ENCODE peak calls at places on chromosome 14, in five cellular contexts. W, G, U, E and R are unnamed samples.

GRCh38 chr14:93036652-93037341 is 78.9 kb downstream of the ITPK1 start:
- DNase-seq in G (no peak), W (peak; percentile 89), E (no peak), U (no peak), R (peak; percentile 83)

GRCh38 chr14:74941676-74942097 is 13.7 kb downstream of the PGF start:
- DNase-seq in G (no peak), W (peak; percentile 33), U (no peak), E (no peak), R (peak; percentile 54)

GRCh38 chr14:105358943-105359342 is 39.4 kb upstream of the TEX22 start:
- DNase-seq in U (no peak), W (no peak), E (no peak), G (no peak), R (no peak)

GRCh38 chr14:94048676-94049624 is 22.8 kb downstream of the OTUB2 start:
- DNase-seq in W (no peak), U (no peak), E (peak; percentile 84), G (no peak), R (no peak)

GRCh38 chr14:69715725-69716482 is 51.0 kb upstream of the SRSF5 start:
- DNase-seq in G (peak; percentile 65), E (peak; percentile 87), U (no peak), W (peak; percentile 98), R (peak; percentile 98)

GRCh38 chr14:91190853-91191252 is 53.7 kb downstream of the GPR68 start:
- DNase-seq in G (no peak), E (no peak), W (no peak), U (no peak), R (no peak)

GRCh38 chr14:88476375-88476774 is 78.4 kb downstream of the PTPN21 start:
- DNase-seq in G (no peak), W (no peak), U (no peak), E (no peak), R (no peak)

GRCh38 chr14:68784298-68784910 is 8.5 kb downstream of the ZFP36L1 start:
- DNase-seq in G (peak; percentile 91), W (peak; percentile 49), E (no peak), U (no peak), R (peak; percentile 83)

GRCh38 chr14:22552001-22552826 is 36.8 kb downstream of the DAD1 start:
- DNase-seq in W (no peak), E (no peak), U (no peak), G (no peak), R (no peak)

GRCh38 chr14:63922696-63923421 is 70.1 kb downstream of the SYNE2 start:
- DNase-seq in E (no peak), U (no peak), G (peak; percentile 73), W (peak; percentile 95), R (peak; percentile 95)

GRCh38 chr14:68666899-68667298 is 126.0 kb downstream of the ZFP36L1 start:
- DNase-seq in G (no peak), W (no peak), E (no peak), U (no peak), R (no peak)

GRCh38 chr14:93906341-93907329 is 20.5 kb upstream of the FAM181A start:
- DNase-seq in W (peak; percentile 24), U (peak; percentile 13), G (peak; percentile 69), E (peak; percentile 81), R (peak; percentile 31)

DNA sequence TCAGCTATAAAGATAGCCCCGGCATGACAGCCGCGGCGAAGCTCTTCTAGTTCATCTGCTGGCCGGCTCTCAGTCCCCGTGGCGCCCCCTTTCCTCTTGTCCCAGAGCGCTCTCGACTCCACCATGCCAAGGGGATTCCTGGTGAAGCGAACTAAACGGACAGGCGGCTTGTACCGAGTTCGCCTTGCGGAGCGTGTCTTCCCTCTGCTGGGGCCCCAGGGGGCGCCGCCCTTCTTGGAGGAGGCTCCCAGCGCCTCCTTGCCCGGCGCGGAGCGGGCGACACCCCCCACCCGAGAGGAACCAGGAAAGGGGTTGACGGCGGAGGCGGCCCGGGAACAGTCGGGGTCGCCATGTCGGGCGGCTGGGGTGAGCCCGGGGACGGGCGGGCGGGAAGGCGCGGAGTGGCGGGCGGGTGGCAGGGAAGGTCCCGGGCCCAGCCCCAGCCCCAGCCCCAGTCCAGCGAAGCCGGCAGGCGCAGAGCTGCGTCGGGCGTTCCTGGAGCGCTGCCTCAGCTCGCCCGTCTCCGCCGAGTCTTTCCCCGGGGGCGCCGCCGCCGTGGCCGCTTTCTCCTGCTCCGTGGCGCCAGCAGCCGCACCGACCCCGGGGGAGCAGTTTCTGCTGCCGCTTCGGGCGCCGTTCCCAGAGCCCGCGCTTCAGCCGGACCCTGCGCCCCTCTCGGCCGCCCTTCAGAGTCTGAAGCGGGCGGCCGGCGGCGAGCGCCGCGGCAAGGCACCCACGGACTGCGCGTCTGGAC is at the start of gene INSM2:
- DNase-seq in G (no peak), W (peak; percentile 21), E (no peak), U (no peak), R (no peak)
- TF ChIP-seq CTCF in G (no peak), W (no peak), E (peak; percentile 41), U (peak; percentile 13), R (no peak)

DNA sequence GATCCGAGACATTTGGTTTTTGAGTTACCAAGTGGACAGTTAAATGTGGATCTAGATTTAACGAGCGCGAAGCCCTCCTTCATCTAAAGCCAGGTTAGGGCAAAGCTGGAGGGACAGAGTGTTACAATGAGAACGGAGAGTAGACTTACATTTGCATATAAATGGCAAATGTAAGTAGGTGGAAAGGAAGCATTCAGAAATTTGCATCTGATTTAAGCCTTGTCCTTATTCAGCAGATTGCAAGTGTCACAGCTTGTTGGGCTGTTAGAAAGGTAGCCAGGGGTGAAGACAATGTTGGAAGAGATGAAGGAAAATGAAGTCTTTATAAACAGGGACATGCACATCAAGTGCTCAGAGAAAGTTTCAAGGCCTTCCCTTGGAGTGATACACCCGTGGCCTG is 806.2 kb downstream of the GALC start:
- DNase-seq in G (no peak), U (no peak), W (no peak), E (no peak), R (no peak)
- H3K4me3 ChIP-seq in G (no peak overlapping the region), U (no peak overlapping the region), W (no peak overlapping the region), E (no peak overlapping the region), R (no peak overlapping the region)

GRCh38 chr14:26008290-26008689 is 589.5 kb downstream of the NOVA1 start:
- DNase-seq in G (no peak), E (no peak), W (peak; percentile 36), U (no peak), R (no peak)
- TF ChIP-seq CTCF in G (no peak), E (peak; percentile 4), W (peak; percentile 40), U (peak; percentile 13), R (peak; percentile 8)

GRCh38 chr14:38209572-38210159 is 2.0 kb downstream of the SSTR1 start:
- DNase-seq in G (no peak), U (no peak), W (peak; percentile 22), E (no peak), R (no peak)
- H3K4me3 ChIP-seq in G (peak overlapping the region; percentile 52), U (no peak overlapping the region), W (peak overlapping the region; percentile 63), E (peak overlapping the region; percentile 28), R (peak overlapping the region; percentile 41)

GRCh38 chr14:95725685-95726336 is 11.9 kb upstream of the TCL1A start:
- DNase-seq in U (no peak), W (no peak), E (no peak), G (no peak), R (no peak)

GRCh38 chr14:95727084-95727700 is 13.3 kb upstream of the TCL1A start:
- DNase-seq in G (no peak), U (no peak), E (no peak), W (no peak), R (no peak)

GRCh38 chr14:95722525-95723190 is 8.7 kb upstream of the TCL1A start:
- DNase-seq in G (no peak), W (no peak), E (no peak), U (no peak), R (no peak)
- TF ChIP-seq CTCF in G (no peak), W (no peak), E (no peak), U (no peak), R (no peak)

GRCh38 chr14:21192447-21192822 is 36.6 kb upstream of the OR5AU1 start:
- DNase-seq in W (no peak), G (no peak), U (no peak), E (no peak), R (no peak)
- H3K4me3 ChIP-seq in W (no peak overlapping the region), G (peak overlapping the region; percentile 21), U (peak overlapping the region; percentile 20), E (peak overlapping the region; percentile 52), R (no peak overlapping the region)

DNA sequence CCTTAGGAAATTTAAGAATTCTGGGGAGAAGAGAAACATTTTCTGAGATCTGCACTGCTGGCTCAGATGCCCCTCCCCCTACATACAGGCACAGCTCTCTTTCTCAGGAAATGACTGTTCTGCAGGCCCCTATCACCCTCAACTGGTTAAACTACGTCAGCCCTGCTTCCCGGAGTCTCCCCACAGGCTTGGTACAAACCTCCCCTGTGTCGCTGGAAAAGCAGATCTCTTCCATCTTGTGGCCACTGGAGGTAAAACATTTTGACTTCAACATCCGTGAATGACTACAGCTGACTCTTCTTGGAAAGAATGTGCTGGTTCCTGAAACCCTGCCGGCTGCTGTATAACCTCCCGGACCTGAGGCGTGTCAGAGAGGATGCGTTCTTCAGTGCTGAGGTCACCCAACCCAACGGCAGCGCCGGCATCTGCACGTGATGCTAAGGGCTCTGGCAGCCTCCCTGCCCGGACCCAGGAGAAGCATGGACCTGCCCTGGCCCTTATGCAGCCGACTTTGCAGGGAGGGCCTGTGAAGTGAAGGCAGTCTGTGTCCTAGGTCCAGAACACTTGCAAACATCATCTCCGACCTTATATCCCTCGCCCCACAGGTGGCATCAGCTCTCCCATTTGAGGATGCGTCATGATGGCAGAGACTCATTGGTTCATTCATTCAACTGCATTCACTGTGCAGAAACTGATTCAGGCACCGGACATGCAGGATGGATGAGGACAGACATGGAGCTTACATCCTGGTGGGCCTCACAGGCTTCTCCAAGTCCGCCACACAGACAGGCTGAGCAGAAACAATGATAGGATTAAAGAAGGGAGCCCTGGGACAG is 129.2 kb downstream of the GCH1 start:
- DNase-seq in E (peak; percentile 89), U (peak; percentile 94), G (peak; percentile 76), W (peak; percentile 100), R (peak; percentile 100)
- TF ChIP-seq CTCF in E (peak; percentile 75), U (no peak), G (peak; percentile 49), W (peak; percentile 71), R (peak; percentile 73)

GRCh38 chr14:38012056-38012455 is 195.6 kb upstream of the SSTR1 start:
- DNase-seq in W (no peak), E (no peak), U (no peak), G (no peak), R (no peak)
- H3K4me3 ChIP-seq in W (no peak overlapping the region), E (no peak overlapping the region), U (no peak overlapping the region), G (no peak overlapping the region), R (no peak overlapping the region)

GRCh38 chr14:52950410-52950897 is 396 bp downstream of the FERMT2 start:
- DNase-seq in W (peak; percentile 47), G (peak; percentile 52), U (no peak), E (peak; percentile 70), R (peak; percentile 49)

GRCh38 chr14:52949249-52949648 is 1.6 kb downstream of the FERMT2 start:
- DNase-seq in W (no peak), G (no peak), E (no peak), U (no peak), R (no peak)

GRCh38 chr14:52949711-52950409 is 990 bp downstream of the FERMT2 start:
- DNase-seq in W (peak; percentile 59), U (no peak), G (no peak), E (peak; percentile 29), R (peak; percentile 64)

GRCh38 chr14:52951730-52952481 is 1.1 kb upstream of the FERMT2 start:
- DNase-seq in U (peak; percentile 55), G (peak; percentile 32), W (peak; percentile 87), E (peak; percentile 70), R (peak; percentile 91)

GRCh38 chr14:52950898-52951729 is at the start of gene FERMT2:
- DNase-seq in W (peak; percentile 89), U (no peak), G (peak; percentile 66), E (peak; percentile 95), R (peak; percentile 95)
- TF ChIP-seq CTCF in W (no peak), U (no peak), G (no peak), E (no peak), R (no peak)